ENCODE peak calls at places on chromosomes 1 and 21, in ten cellular contexts. One of them, this sample, is unnamed.

GRCh38 chr1:21302747-21303715 is 12.8 kb upstream of the ECE1 start:
- DNase-seq in GM10248: no peak
- DNase-seq in non-pigmented ciliary epithelial cell: no peak
- DNase-seq in hepatic stellate cell: peak; percentile 76
- DNase-seq in HT-29: peak; percentile 19
- DNase-seq in right cardiac atrium: peak; percentile 67
- DNase-seq in pons: no peak
- DNase-seq in NCI-H1694 treated with DMSO at 0.1 percent for 48 hours: peak; percentile 42
- DNase-seq in H4: peak; percentile 37
- DNase-seq in nucleus accumbens: no peak
- DNase-seq in this sample: no peak

GRCh38 chr21:17451364-17451869 is 61.4 kb upstream of the CXADR start:
- DNase-seq in GM10248: no peak
- DNase-seq in non-pigmented ciliary epithelial cell: peak; percentile 64
- DNase-seq in hepatic stellate cell: peak; percentile 76
- DNase-seq in HT-29: no peak
- DNase-seq in right cardiac atrium: no peak
- DNase-seq in pons: no peak
- DNase-seq in NCI-H1694 treated with DMSO at 0.1 percent for 48 hours: no peak
- DNase-seq in H4: peak; percentile 73
- DNase-seq in nucleus accumbens: no peak
- DNase-seq in this sample: no peak

GRCh38 chr1:172351347-172351746 is 69.1 kb upstream of the C1orf105 start:
- DNase-seq in GM10248: no peak
- DNase-seq in non-pigmented ciliary epithelial cell: no peak
- DNase-seq in hepatic stellate cell: no peak
- DNase-seq in HT-29: no peak
- DNase-seq in right cardiac atrium: no peak
- DNase-seq in pons: no peak
- DNase-seq in NCI-H1694 treated with DMSO at 0.1 percent for 48 hours: peak; percentile 7
- DNase-seq in H4: peak; percentile 53
- DNase-seq in nucleus accumbens: no peak
- DNase-seq in this sample: no peak

GRCh38 chr1:65247419-65248359 is 61.7 kb upstream of the DNAJC6 start:
- DNase-seq in GM10248: no peak
- DNase-seq in non-pigmented ciliary epithelial cell: peak; percentile 64
- DNase-seq in hepatic stellate cell: peak; percentile 72
- DNase-seq in HT-29: no peak
- DNase-seq in right cardiac atrium: no peak
- DNase-seq in pons: peak; percentile 92
- DNase-seq in NCI-H1694 treated with DMSO at 0.1 percent for 48 hours: no peak
- DNase-seq in H4: peak; percentile 76
- DNase-seq in nucleus accumbens: no peak
- DNase-seq in this sample: no peak

GRCh38 chr1:26574690-26575349 is 45.3 kb downstream of the RPS6KA1 start:
- DNase-seq in GM10248: no peak
- DNase-seq in non-pigmented ciliary epithelial cell: no peak
- DNase-seq in hepatic stellate cell: no peak
- DNase-seq in HT-29: no peak
- DNase-seq in right cardiac atrium: no peak
- DNase-seq in pons: no peak
- DNase-seq in NCI-H1694 treated with DMSO at 0.1 percent for 48 hours: no peak
- DNase-seq in H4: peak; percentile 65
- DNase-seq in nucleus accumbens: no peak
- DNase-seq in this sample: no peak

GRCh38 chr1:185317886-185318310 is 855 bp upstream of the IVNS1ABP start:
- DNase-seq in GM10248: peak; percentile 62
- DNase-seq in non-pigmented ciliary epithelial cell: no peak
- DNase-seq in hepatic stellate cell: no peak
- DNase-seq in HT-29: peak; percentile 83
- DNase-seq in right cardiac atrium: peak; percentile 49
- DNase-seq in pons: peak; percentile 70
- DNase-seq in NCI-H1694 treated with DMSO at 0.1 percent for 48 hours: no peak
- DNase-seq in H4: peak; percentile 33
- DNase-seq in nucleus accumbens: no peak
- DNase-seq in this sample: no peak

GRCh38 chr1:87894041-87894440 is 565.4 kb downstream of the LMO4 start:
- DNase-seq in GM10248: no peak
- DNase-seq in non-pigmented ciliary epithelial cell: no peak
- DNase-seq in hepatic stellate cell: no peak
- DNase-seq in HT-29: no peak
- DNase-seq in right cardiac atrium: no peak
- DNase-seq in pons: no peak
- DNase-seq in NCI-H1694 treated with DMSO at 0.1 percent for 48 hours: no peak
- DNase-seq in H4: no peak
- DNase-seq in nucleus accumbens: no peak
- DNase-seq in this sample: peak; percentile 26

GRCh38 chr1:6468729-6469461 is 2.9 kb upstream of the TNFRSF25 start:
- DNase-seq in GM10248: no peak
- DNase-seq in non-pigmented ciliary epithelial cell: no peak
- DNase-seq in hepatic stellate cell: no peak
- DNase-seq in HT-29: no peak
- DNase-seq in right cardiac atrium: no peak
- DNase-seq in pons: no peak
- DNase-seq in NCI-H1694 treated with DMSO at 0.1 percent for 48 hours: no peak
- DNase-seq in H4: no peak
- DNase-seq in nucleus accumbens: no peak
- DNase-seq in this sample: no peak

GRCh38 chr1:26126321-26127084 is 14.9 kb downstream of the PDIK1L start:
- DNase-seq in GM10248: peak; percentile 74
- DNase-seq in non-pigmented ciliary epithelial cell: no peak
- DNase-seq in hepatic stellate cell: no peak
- DNase-seq in HT-29: peak; percentile 89
- DNase-seq in right cardiac atrium: no peak
- DNase-seq in pons: peak; percentile 34
- DNase-seq in NCI-H1694 treated with DMSO at 0.1 percent for 48 hours: no peak
- DNase-seq in H4: peak; percentile 95
- DNase-seq in nucleus accumbens: no peak
- DNase-seq in this sample: peak; percentile 57

GRCh38 chr1:1340791-1341548 is 8.2 kb downstream of the DVL1 start:
- DNase-seq in GM10248: no peak
- DNase-seq in non-pigmented ciliary epithelial cell: no peak
- DNase-seq in hepatic stellate cell: no peak
- DNase-seq in HT-29: no peak
- DNase-seq in right cardiac atrium: no peak
- DNase-seq in pons: no peak
- DNase-seq in NCI-H1694 treated with DMSO at 0.1 percent for 48 hours: no peak
- DNase-seq in H4: no peak
- DNase-seq in nucleus accumbens: no peak
- DNase-seq in this sample: no peak

GRCh38 chr1:168408531-168409242 is 128.0 kb downstream of the TBX19 start:
- DNase-seq in GM10248: peak; percentile 45
- DNase-seq in non-pigmented ciliary epithelial cell: peak; percentile 10
- DNase-seq in hepatic stellate cell: no peak
- DNase-seq in HT-29: peak; percentile 67
- DNase-seq in right cardiac atrium: no peak
- DNase-seq in pons: no peak
- DNase-seq in NCI-H1694 treated with DMSO at 0.1 percent for 48 hours: no peak
- DNase-seq in H4: peak; percentile 52
- DNase-seq in nucleus accumbens: no peak
- DNase-seq in this sample: peak; percentile 13

GRCh38 chr21:26845750-26846035 is 484 bp upstream of the ADAMTS1 start:
- DNase-seq in GM10248: no peak
- DNase-seq in non-pigmented ciliary epithelial cell: no peak
- DNase-seq in hepatic stellate cell: no peak
- DNase-seq in HT-29: no peak
- DNase-seq in right cardiac atrium: no peak
- DNase-seq in pons: no peak
- DNase-seq in NCI-H1694 treated with DMSO at 0.1 percent for 48 hours: no peak
- DNase-seq in H4: no peak
- DNase-seq in nucleus accumbens: no peak
- DNase-seq in this sample: no peak

GRCh38 chr21:42500225-42500624 is 4.2 kb upstream of the RSPH1 start:
- DNase-seq in GM10248: no peak
- DNase-seq in non-pigmented ciliary epithelial cell: no peak
- DNase-seq in hepatic stellate cell: no peak
- DNase-seq in HT-29: no peak
- DNase-seq in right cardiac atrium: no peak
- DNase-seq in pons: no peak
- DNase-seq in NCI-H1694 treated with DMSO at 0.1 percent for 48 hours: no peak
- DNase-seq in H4: no peak
- DNase-seq in nucleus accumbens: no peak
- DNase-seq in this sample: no peak

GRCh38 chr21:43195131-43196021 is 26.6 kb downstream of the CRYAA start:
- DNase-seq in GM10248: no peak
- DNase-seq in non-pigmented ciliary epithelial cell: no peak
- DNase-seq in hepatic stellate cell: peak; percentile 54
- DNase-seq in HT-29: no peak
- DNase-seq in right cardiac atrium: peak; percentile 75
- DNase-seq in pons: no peak
- DNase-seq in NCI-H1694 treated with DMSO at 0.1 percent for 48 hours: no peak
- DNase-seq in H4: no peak
- DNase-seq in nucleus accumbens: no peak
- DNase-seq in this sample: no peak

GRCh38 chr1:38296047-38296446 is 249.5 kb upstream of the POU3F1 start:
- DNase-seq in GM10248: no peak
- DNase-seq in non-pigmented ciliary epithelial cell: no peak
- DNase-seq in hepatic stellate cell: no peak
- DNase-seq in HT-29: no peak
- DNase-seq in right cardiac atrium: no peak
- DNase-seq in pons: no peak
- DNase-seq in NCI-H1694 treated with DMSO at 0.1 percent for 48 hours: no peak
- DNase-seq in H4: no peak
- DNase-seq in nucleus accumbens: no peak
- DNase-seq in this sample: no peak

GRCh38 chr21:44765231-44766013 is 36.2 kb downstream of the UBE2G2 start:
- DNase-seq in GM10248: no peak
- DNase-seq in non-pigmented ciliary epithelial cell: no peak
- DNase-seq in hepatic stellate cell: no peak
- DNase-seq in HT-29: no peak
- DNase-seq in right cardiac atrium: no peak
- DNase-seq in pons: no peak
- DNase-seq in NCI-H1694 treated with DMSO at 0.1 percent for 48 hours: no peak
- DNase-seq in H4: no peak
- DNase-seq in nucleus accumbens: no peak
- DNase-seq in this sample: no peak

GRCh38 chr1:208159542-208160258 is 84.5 kb downstream of the PLXNA2 start:
- DNase-seq in GM10248: no peak
- DNase-seq in non-pigmented ciliary epithelial cell: peak; percentile 75
- DNase-seq in hepatic stellate cell: peak; percentile 89
- DNase-seq in HT-29: no peak
- DNase-seq in right cardiac atrium: peak; percentile 76
- DNase-seq in pons: no peak
- DNase-seq in NCI-H1694 treated with DMSO at 0.1 percent for 48 hours: peak; percentile 27
- DNase-seq in H4: peak; percentile 47
- DNase-seq in nucleus accumbens: no peak
- DNase-seq in this sample: no peak

GRCh38 chr1:203278087-203278884 is 27.0 kb upstream of the BTG2 start:
- DNase-seq in GM10248: no peak
- DNase-seq in non-pigmented ciliary epithelial cell: no peak
- DNase-seq in hepatic stellate cell: peak; percentile 87
- DNase-seq in HT-29: no peak
- DNase-seq in right cardiac atrium: peak; percentile 99
- DNase-seq in pons: peak; percentile 96
- DNase-seq in NCI-H1694 treated with DMSO at 0.1 percent for 48 hours: peak; percentile 49
- DNase-seq in H4: no peak
- DNase-seq in nucleus accumbens: peak; percentile 84
- DNase-seq in this sample: no peak

GRCh38 chr21:39518845-39519205 is 67.1 kb downstream of the SH3BGR start:
- DNase-seq in GM10248: no peak
- DNase-seq in non-pigmented ciliary epithelial cell: no peak
- DNase-seq in hepatic stellate cell: no peak
- DNase-seq in HT-29: no peak
- DNase-seq in right cardiac atrium: no peak
- DNase-seq in pons: no peak
- DNase-seq in NCI-H1694 treated with DMSO at 0.1 percent for 48 hours: no peak
- DNase-seq in H4: no peak
- DNase-seq in nucleus accumbens: no peak
- DNase-seq in this sample: no peak

GRCh38 chr1:67347688-67348472 is 40.2 kb downstream of the IL12RB2 start:
- DNase-seq in GM10248: peak; percentile 36
- DNase-seq in non-pigmented ciliary epithelial cell: no peak
- DNase-seq in hepatic stellate cell: peak; percentile 38
- DNase-seq in HT-29: peak; percentile 63
- DNase-seq in right cardiac atrium: peak; percentile 55
- DNase-seq in pons: peak; percentile 66
- DNase-seq in NCI-H1694 treated with DMSO at 0.1 percent for 48 hours: peak; percentile 52
- DNase-seq in H4: peak; percentile 42
- DNase-seq in nucleus accumbens: peak; percentile 1
- DNase-seq in this sample: no peak

GRCh38 chr1:77762072-77762476 is 2.4 kb upstream of the USP33 start:
- DNase-seq in GM10248: no peak
- DNase-seq in non-pigmented ciliary epithelial cell: peak; percentile 47
- DNase-seq in hepatic stellate cell: peak; percentile 31
- DNase-seq in HT-29: peak; percentile 32
- DNase-seq in right cardiac atrium: no peak
- DNase-seq in pons: no peak
- DNase-seq in NCI-H1694 treated with DMSO at 0.1 percent for 48 hours: no peak
- DNase-seq in H4: no peak
- DNase-seq in nucleus accumbens: no peak
- DNase-seq in this sample: no peak

GRCh38 chr1:1360511-1361169 is 2.3 kb upstream of the MXRA8 start:
- DNase-seq in GM10248: no peak
- DNase-seq in non-pigmented ciliary epithelial cell: peak; percentile 78
- DNase-seq in hepatic stellate cell: peak; percentile 97
- DNase-seq in HT-29: no peak
- DNase-seq in right cardiac atrium: peak; percentile 90
- DNase-seq in pons: no peak
- DNase-seq in NCI-H1694 treated with DMSO at 0.1 percent for 48 hours: no peak
- DNase-seq in H4: peak; percentile 92
- DNase-seq in nucleus accumbens: no peak
- DNase-seq in this sample: no peak

GRCh38 chr1:214303538-214303937 is 22.6 kb downstream of the SMYD2 start:
- DNase-seq in GM10248: no peak
- DNase-seq in non-pigmented ciliary epithelial cell: no peak
- DNase-seq in hepatic stellate cell: peak; percentile 45
- DNase-seq in HT-29: no peak
- DNase-seq in right cardiac atrium: peak; percentile 37
- DNase-seq in pons: no peak
- DNase-seq in NCI-H1694 treated with DMSO at 0.1 percent for 48 hours: no peak
- DNase-seq in H4: no peak
- DNase-seq in nucleus accumbens: peak; percentile 15
- DNase-seq in this sample: no peak

GRCh38 chr1:175314300-175314699 is 121.7 kb upstream of the KIAA0040 start:
- DNase-seq in GM10248: no peak
- DNase-seq in non-pigmented ciliary epithelial cell: no peak
- DNase-seq in hepatic stellate cell: no peak
- DNase-seq in HT-29: no peak
- DNase-seq in right cardiac atrium: peak; percentile 47
- DNase-seq in pons: peak; percentile 47
- DNase-seq in NCI-H1694 treated with DMSO at 0.1 percent for 48 hours: no peak
- DNase-seq in H4: no peak
- DNase-seq in nucleus accumbens: peak; percentile 14
- DNase-seq in this sample: no peak

GRCh38 chr1:103109291-103109920 is 1.1 kb upstream of the COL11A1 start:
- DNase-seq in GM10248: no peak
- DNase-seq in non-pigmented ciliary epithelial cell: no peak
- DNase-seq in hepatic stellate cell: no peak
- DNase-seq in HT-29: no peak
- DNase-seq in right cardiac atrium: peak; percentile 16
- DNase-seq in pons: peak; percentile 40
- DNase-seq in NCI-H1694 treated with DMSO at 0.1 percent for 48 hours: no peak
- DNase-seq in H4: no peak
- DNase-seq in nucleus accumbens: peak; percentile 33
- DNase-seq in this sample: no peak

GRCh38 chr1:32758177-32758794 is 55.7 kb upstream of the SYNC start:
- DNase-seq in GM10248: no peak
- DNase-seq in non-pigmented ciliary epithelial cell: no peak
- DNase-seq in hepatic stellate cell: no peak
- DNase-seq in HT-29: no peak
- DNase-seq in right cardiac atrium: no peak
- DNase-seq in pons: no peak
- DNase-seq in NCI-H1694 treated with DMSO at 0.1 percent for 48 hours: no peak
- DNase-seq in H4: no peak
- DNase-seq in nucleus accumbens: no peak
- DNase-seq in this sample: no peak